ENCODE peak calls at places on chromosomes 11 and 22, in eight cellular contexts. T is SK-N-SH, B is HCT116, U is PC-3, S is GM23338, Q is hepatocyte, G is OCI-LY7, O is MM.1S. C is an unnamed sample. For H3K4me1 and H3K79me2, the result is how much of the 10 kb centered on the place peaks cover.

GRCh38 chr11:58286249-58286648 is 18.2 kb upstream of the OR10W1 start:
- DNase-seq in B (peak), U (peak), T (peak), G (peak), O (peak), Q (peak), S (peak), C (peak)

GRCh38 chr11:17496406-17496805 is 19.8 kb upstream of the ABCC8 start:
- DNase-seq in B (no peak), U (no peak), T (no peak), S (no peak), O (no peak), Q (no peak), G (no peak), C (peak)

GRCh38 chr11:110134120-110134519 is 40.9 kb downstream of the ZC3H12C start:
- DNase-seq in T (no peak), O (no peak), B (no peak), Q (peak), U (no peak), G (no peak), S (no peak), C (no peak)

GRCh38 chr11:68741536-68741935 is 9.8 kb downstream of the TESMIN start:
- DNase-seq in G (no peak), O (no peak), Q (no peak), T (no peak), S (no peak), U (no peak), B (no peak), C (no peak)

GRCh38 chr11:113023228-113023627 is 62.0 kb downstream of the NCAM1 start:
- DNase-seq in Q (no peak), G (no peak), B (no peak), U (no peak), S (no peak), T (no peak), O (no peak), C (peak)

GRCh38 chr11:22734628-22735345 is 68.4 kb downstream of the GAS2 start:
- DNase-seq in B (no peak), Q (no peak), T (no peak), S (no peak), O (no peak), U (no peak), G (no peak), C (peak)

GRCh38 chr11:119363874-119364590 is 17.5 kb downstream of the USP2 start:
- DNase-seq in U (peak), G (peak), Q (peak), O (no peak), T (peak), S (peak), B (no peak), C (peak)

GRCh38 chr11:28209906-28210305 is 101.7 kb downstream of the METTL15 start:
- DNase-seq in G (no peak), O (no peak), B (no peak), U (no peak), S (no peak), T (no peak), Q (no peak), C (peak)

GRCh38 chr11:11988862-11989261 is 19.6 kb downstream of the DKK3 start:
- DNase-seq in G (no peak), Q (no peak), T (no peak), S (peak), O (no peak), U (no peak), B (no peak), C (no peak)

GRCh38 chr11:27385245-27385644 is 22.2 kb upstream of the CCDC34 start:
- DNase-seq in O (no peak), G (no peak), S (no peak), T (no peak), U (no peak), B (no peak), Q (no peak), C (peak)

GRCh38 chr11:86152006-86152862 is 83.3 kb upstream of the PICALM start:
- DNase-seq in B (no peak), O (peak), G (no peak), U (peak), S (no peak), T (no peak), Q (no peak), C (peak)

GRCh38 chr22:25488244-25489020 is 76.0 kb upstream of the GRK3 start:
- DNase-seq in G (no peak), Q (peak), S (no peak), U (peak), O (no peak), T (peak), B (peak), C (peak)

GRCh38 chr22:30325065-30325720 is 1.5 kb downstream of the TBC1D10A start:
- DNase-seq in O (no peak), B (no peak), U (peak), Q (peak), S (peak), T (no peak), G (no peak), C (peak)

GRCh38 chr11:104968856-104969776 is 742 bp upstream of the CASP4 start:
- DNase-seq in U (peak), T (no peak), Q (peak), S (peak), B (no peak), O (no peak), G (no peak), C (peak)

GRCh38 chr11:75775056-75775455 is 6.5 kb downstream of the DGAT2 start:
- DNase-seq in U (no peak), G (peak), S (peak), Q (no peak), T (no peak), O (no peak), B (no peak), C (no peak)

GRCh38 chr11:35040221-35040942 is 98.6 kb upstream of the CD44 start:
- DNase-seq in U (peak), Q (no peak), T (no peak), S (no peak), B (no peak), O (peak), G (no peak), C (peak)

GRCh38 chr11:122863704-122864326 is 18.7 kb upstream of the JHY start:
- DNase-seq in O (peak), S (peak), Q (peak), T (peak), U (peak), G (peak), B (peak), C (peak)

GRCh38 chr22:30116362-30117117 is 36.3 kb downstream of the HORMAD2 start:
- DNase-seq in S (no peak), Q (peak), U (peak), G (no peak), O (no peak), T (no peak), B (no peak), C (peak)

GRCh38 chr11:13427440-13427839 is 35.6 kb downstream of the BTBD10 start:
- DNase-seq in G (no peak), T (no peak), S (no peak), U (no peak), B (no peak), O (no peak), Q (no peak), C (no peak)

GRCh38 chr22:44519895-44520294 is 21.9 kb upstream of the RTL6 start:
- DNase-seq in U (no peak), T (no peak), G (no peak), B (no peak), S (no peak), O (no peak), Q (no peak), C (no peak)

GRCh38 chr11:72569966-72570892 is 104.0 kb downstream of the PDE2A start:
- DNase-seq in U (peak), G (no peak), S (no peak), Q (peak), O (no peak), B (no peak), T (no peak), C (peak)

GRCh38 chr11:12771875-12772274 is 97.7 kb downstream of the TEAD1 start:
- DNase-seq in T (no peak), Q (no peak), O (no peak), B (no peak), U (no peak), S (no peak), G (no peak), C (peak)

GRCh38 chr11:58466293-58466692 is 24.3 kb upstream of the OR5B12 start:
- DNase-seq in G (no peak), T (no peak), O (no peak), S (no peak), U (peak), B (no peak), Q (no peak), C (peak)

GRCh38 chr11:46391578-46392420 is at the start of gene CHRM4:
- DNase-seq in Q (peak), G (no peak), S (peak), U (no peak), B (no peak), O (no peak), T (peak), C (peak)

GRCh38 chr11:35242412-35242811 is 103.4 kb downstream of the CD44 start:
- DNase-seq in Q (no peak), U (no peak), T (no peak), S (no peak), G (no peak), O (no peak), B (no peak), C (peak)

GRCh38 chr11:113667801-113668200 is 38.3 kb downstream of the TMPRSS5 start:
- DNase-seq in Q (no peak), S (no peak), O (no peak), B (no peak), U (peak), T (no peak), G (no peak), C (peak)

GRCh38 chr11:48020092-48020755 is 39.9 kb downstream of the PTPRJ start:
- DNase-seq in G (peak), O (no peak), S (no peak), Q (no peak), U (no peak), T (no peak), B (no peak), C (no peak)

GRCh38 chr11:48018561-48019229 is 38.3 kb downstream of the PTPRJ start:
- DNase-seq in B (no peak), S (peak), G (peak), T (no peak), O (no peak), U (no peak), Q (peak), C (no peak)

GRCh38 chr11:48017105-48017874 is 36.9 kb downstream of the PTPRJ start:
- DNase-seq in O (no peak), S (no peak), B (no peak), U (no peak), G (peak), T (no peak), Q (no peak), C (no peak)

GRCh38 chr11:48019597-48019996 is 39.2 kb downstream of the PTPRJ start:
- DNase-seq in G (no peak), Q (no peak), T (no peak), S (no peak), O (no peak), B (no peak), U (no peak), C (no peak)

GRCh38 chr11:48019230-48019584 is 38.8 kb downstream of the PTPRJ start:
- DNase-seq in S (peak), O (no peak), U (no peak), G (peak), T (peak), Q (peak), B (no peak), C (no peak)
- H3K4me1 ChIP-seq in S (under half), O (under half), U (under half), G (half or more), T (under half), Q (under half), B (under half), C (under half)

GRCh38 chr22:50528682-50529415 is 963 bp downstream of the TYMP start:
- DNase-seq in B (no peak), G (peak), O (no peak), U (no peak), S (peak), Q (no peak), T (no peak), C (no peak)

GRCh38 chr22:50530857-50531545 is 1.2 kb upstream of the TYMP start:
- DNase-seq in G (peak), O (peak), S (peak), U (peak), T (no peak), Q (peak), B (peak), C (peak)

GRCh38 chr22:50530280-50530856 is 556 bp upstream of the TYMP start:
- DNase-seq in U (peak), Q (peak), O (peak), B (peak), T (no peak), S (peak), G (peak), C (peak)

GRCh38 chr22:50527921-50528681 is 1.7 kb downstream of the TYMP start:
- DNase-seq in U (no peak), S (peak), B (no peak), O (no peak), G (peak), Q (no peak), T (no peak), C (no peak)

DNA sequence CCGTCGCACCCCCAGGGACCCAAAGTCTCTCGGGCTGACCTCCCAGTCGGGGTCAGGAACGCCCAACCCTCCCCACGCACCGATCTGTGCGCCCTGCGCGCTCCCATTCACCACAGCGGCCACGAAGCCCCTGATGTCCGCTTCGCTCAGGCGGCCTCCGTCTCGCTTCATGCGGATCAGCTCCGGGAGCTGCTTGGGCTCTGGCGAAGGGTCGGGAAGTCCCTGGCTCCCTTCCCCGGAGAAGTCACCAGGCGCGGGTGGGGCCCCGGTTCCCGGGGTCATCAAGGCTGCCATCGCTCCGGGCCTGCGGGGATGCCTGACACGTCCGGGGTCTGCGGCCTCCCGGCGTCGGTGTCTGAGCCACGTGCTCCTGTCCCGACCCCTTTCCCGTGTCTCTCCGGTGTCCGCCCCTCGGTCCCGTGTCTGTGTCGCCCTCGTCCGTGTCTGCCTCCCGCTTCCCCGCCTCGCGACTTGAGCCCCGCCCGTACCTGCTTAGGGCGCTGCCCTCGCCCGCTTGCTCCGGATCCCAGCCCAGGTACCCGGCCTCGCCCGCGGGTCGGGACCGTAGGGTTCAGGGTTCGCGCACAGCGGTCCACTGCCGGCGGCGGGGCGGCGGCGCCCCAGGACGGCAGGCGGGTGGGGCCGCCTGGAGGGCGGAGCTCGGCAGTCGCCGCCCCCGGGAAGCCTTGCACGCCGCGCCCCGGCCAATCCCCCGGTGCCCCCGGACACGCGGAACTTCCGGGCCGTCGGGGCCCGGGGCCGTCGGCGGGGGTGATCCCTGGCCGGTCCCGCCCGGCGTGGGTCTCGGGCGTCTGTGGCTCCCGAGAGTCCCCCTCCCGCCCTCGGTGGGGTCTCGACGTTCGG is at the start of gene TYMP:
- DNase-seq in B (no peak), S (peak), G (peak), Q (peak), T (no peak), O (no peak), U (peak), C (peak)
- H3K79me2 ChIP-seq in B (under half), S (under half), G (under half), Q (under half), T (under half), O (under half), U (under half), C (under half)

GRCh38 chr11:100830295-100830694 is 143.2 kb downstream of the ARHGAP42 start:
- DNase-seq in Q (peak), G (no peak), T (no peak), O (no peak), S (no peak), B (no peak), U (no peak), C (no peak)
- TF ChIP-seq EZH2phosphoT487 in Q (no peak), G (no peak), T (no peak), O (no peak), S (no peak), B (no peak), U (no peak), C (no peak)

DNA sequence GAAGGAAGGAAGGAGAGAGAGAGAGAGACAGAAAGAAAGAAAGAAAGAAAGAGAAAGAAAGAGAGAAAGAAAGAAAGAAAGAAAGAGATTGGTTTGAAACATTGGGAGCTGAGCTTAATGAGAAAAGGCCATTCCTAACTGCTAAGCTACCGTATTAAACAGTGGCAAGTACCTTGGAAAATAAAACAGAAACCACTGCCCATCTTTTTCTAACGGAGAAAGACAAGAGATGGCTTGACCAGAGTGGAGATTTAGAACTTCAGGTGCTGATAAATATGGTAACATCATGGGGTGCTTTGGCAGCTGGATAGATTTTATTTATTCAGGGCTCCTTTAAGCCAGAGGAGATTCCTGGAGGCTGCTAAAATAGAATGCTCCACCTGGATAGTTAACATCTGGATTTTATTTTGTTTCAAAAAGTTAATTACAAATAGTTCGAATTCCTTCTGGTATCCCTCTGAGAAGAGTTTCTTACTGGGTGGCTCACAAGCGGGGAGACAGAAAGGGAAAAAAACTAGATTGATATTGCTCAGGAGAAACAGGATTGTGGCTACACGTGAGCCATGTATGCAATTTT is 12.9 kb downstream of the TIMP3 start:
- DNase-seq in U (no peak), S (peak), B (no peak), O (no peak), G (no peak), Q (no peak), T (no peak), C (peak)
- H3K4me1 ChIP-seq in U (under half), S (under half), B (under half), O (under half), G (under half), Q (under half), T (under half), C (under half)

GRCh38 chr22:47460870-47461269 is 698.4 kb downstream of the TBC1D22A start:
- DNase-seq in B (no peak), T (no peak), S (no peak), U (peak), Q (no peak), G (no peak), O (no peak), C (no peak)

GRCh38 chr22:47457509-47458300 is 695.3 kb downstream of the TBC1D22A start:
- DNase-seq in Q (no peak), B (no peak), S (no peak), T (no peak), O (no peak), G (no peak), U (no peak), C (no peak)

GRCh38 chr22:47458348-47458747 is 695.9 kb downstream of the TBC1D22A start:
- DNase-seq in S (no peak), G (no peak), O (no peak), T (no peak), Q (no peak), U (no peak), B (no peak), C (no peak)

GRCh38 chr22:47456031-47456430 is 693.6 kb downstream of the TBC1D22A start:
- DNase-seq in Q (no peak), U (no peak), O (no peak), S (no peak), G (no peak), T (no peak), B (no peak), C (no peak)

DNA sequence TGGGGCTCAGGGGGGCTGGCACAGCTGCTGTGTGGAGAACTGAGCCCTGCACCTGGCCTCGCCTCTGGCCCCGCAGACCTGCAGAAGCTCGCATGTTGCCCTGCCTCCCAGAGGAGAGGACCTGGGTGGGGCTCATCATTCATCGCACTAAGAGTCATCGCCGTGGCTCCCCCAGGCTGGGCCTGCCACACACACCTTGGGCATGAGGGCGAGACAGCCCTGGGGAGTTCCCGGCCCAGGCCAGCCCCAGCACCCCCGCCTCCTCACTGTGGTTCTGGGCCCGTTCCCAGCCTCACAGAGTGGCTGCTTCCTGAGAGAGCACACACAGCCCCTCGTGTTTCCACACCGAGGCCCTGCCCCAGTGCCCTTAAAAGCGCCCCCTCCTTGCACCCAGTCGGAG is 694.6 kb downstream of the TBC1D22A start:
- DNase-seq in G (no peak), B (no peak), S (no peak), O (no peak), U (no peak), Q (no peak), T (no peak), C (no peak)
- H3K79me2 ChIP-seq in G (under half), B (under half), S (under half), O (under half), U (under half), Q (under half), T (under half), C (under half)

GRCh38 chr22:31968022-31968421 is 23.7 kb downstream of the YWHAH start:
- DNase-seq in U (no peak), B (no peak), G (no peak), S (no peak), Q (no peak), O (no peak), T (no peak), C (no peak)
- TF ChIP-seq EZH2phosphoT487 in U (no peak), B (no peak), G (no peak), S (no peak), Q (no peak), O (no peak), T (no peak), C (no peak)

C was measured in GM23248.